ENCODE peak calls at places on chromosomes 13 and 19, in five cellular contexts. C is thoracic aorta, H is activated B cell treated with CpG ODN at 0.5 μM for 24 hours, E is heart left ventricle, P is stomach. J is an unnamed sample.

GRCh38 chr19:4301590-4302237 is 475 bp downstream of the TMIGD2 start:
- DNase-seq in E (no peak), C (no peak), H (no peak), P (no peak), J (no peak)

GRCh38 chr19:41321600-41322270 is 11.8 kb downstream of the CCDC97 start:
- DNase-seq in C (no peak), P (no peak), H (no peak), E (peak; percentile 60), J (no peak)

GRCh38 chr13:25727776-25728175 is 324.0 kb downstream of the SHISA2 start:
- DNase-seq in C (no peak), H (no peak), P (no peak), E (no peak), J (no peak)

GRCh38 chr19:15815306-15815705 is at the start of gene OR10H1:
- DNase-seq in C (no peak), H (no peak), P (no peak), E (no peak), J (no peak)

GRCh38 chr19:6718111-6718740 is 2.2 kb downstream of the C3 start:
- DNase-seq in E (no peak), C (no peak), H (no peak), P (no peak), J (no peak)

GRCh38 chr19:441213-441823 is 19.5 kb downstream of the SHC2 start:
- DNase-seq in C (no peak), H (no peak), E (no peak), P (no peak), J (no peak)

GRCh38 chr13:89845874-89846273 is 1501.6 kb upstream of the MIR17HG start:
- DNase-seq in E (no peak), H (no peak), P (no peak), C (no peak), J (no peak)

GRCh38 chr13:36888645-36889044 is 31.4 kb downstream of the SMAD9 start:
- DNase-seq in H (no peak), E (no peak), C (no peak), P (no peak), J (no peak)

GRCh38 chr19:40141546-40141945 is 49.7 kb upstream of the MAP3K10 start:
- DNase-seq in E (no peak), C (no peak), H (no peak), P (no peak), J (no peak)

GRCh38 chr13:20057963-20058362 is 99.4 kb downstream of the ZMYM2 start:
- DNase-seq in P (no peak), H (no peak), E (no peak), C (no peak), J (no peak)
- TF ChIP-seq CTCF in P (no peak), H (no peak), E (peak; percentile 27), C (no peak), J (no peak)

GRCh38 chr13:90883592-90883991 is 463.9 kb upstream of the MIR17HG start:
- DNase-seq in E (no peak), C (no peak), H (no peak), P (no peak), J (no peak)

GRCh38 chr13:90884066-90884465 is 463.4 kb upstream of the MIR17HG start:
- DNase-seq in P (no peak), E (no peak), C (no peak), H (no peak), J (no peak)

GRCh38 chr13:90880790-90881189 is 466.7 kb upstream of the MIR17HG start:
- DNase-seq in H (no peak), P (no peak), E (no peak), C (no peak), J (no peak)

DNA sequence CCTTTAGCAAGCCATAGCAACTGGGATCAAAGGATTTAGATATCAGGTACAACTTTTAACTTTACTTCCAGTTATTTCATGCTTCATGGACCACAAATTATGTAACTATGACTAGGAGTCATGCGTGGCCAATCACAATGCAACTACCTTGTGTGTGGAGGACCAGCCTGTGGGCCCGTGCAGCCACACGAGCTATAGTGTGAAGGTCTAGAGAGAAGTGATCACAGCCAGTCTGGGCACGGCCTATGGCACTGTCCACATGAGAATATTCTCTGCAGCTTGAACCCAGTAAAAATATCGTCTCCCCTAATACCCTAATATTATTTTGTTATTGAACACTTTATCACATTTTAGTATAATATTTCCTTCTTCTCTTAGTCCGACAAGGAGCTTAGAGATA is 464.9 kb upstream of the MIR17HG start:
- DNase-seq in H (no peak), P (no peak), C (no peak), E (no peak), J (no peak)
- TF ChIP-seq CTCF in H (no peak), P (no peak), C (no peak), E (no peak), J (no peak)

GRCh38 chr19:11346104-11346940 is at the start of the genes CCDC159 and TMEM205:
- DNase-seq in C (peak; percentile 95), E (peak; percentile 99), P (peak; percentile 99), H (peak; percentile 93), J (peak; percentile 97)
- TF ChIP-seq CTCF in C (no peak), E (peak; percentile 25), P (no peak), H (no peak), J (no peak)

GRCh38 chr19:45638930-45639729 is at the start of gene EML2:
- DNase-seq in C (no peak), H (peak; percentile 67), P (peak; percentile 71), E (peak; percentile 56), J (peak; percentile 50)
- TF ChIP-seq CTCF in C (no peak), H (no peak), P (peak; percentile 5), E (peak; percentile 27), J (no peak)

GRCh38 chr13:114146629-114147028 is 14.2 kb upstream of the RASA3 start:
- DNase-seq in C (no peak), P (no peak), H (no peak), E (no peak), J (no peak)
- TF ChIP-seq CTCF in C (no peak), P (no peak), H (no peak), E (no peak), J (no peak)

GRCh38 chr13:87998081-87998480 is 326.9 kb downstream of the SLITRK5 start:
- DNase-seq in E (no peak), C (no peak), H (no peak), P (no peak), J (no peak)

GRCh38 chr13:87999141-87999765 is 328.1 kb downstream of the SLITRK5 start:
- DNase-seq in C (no peak), P (no peak), E (no peak), H (no peak), J (no peak)

GRCh38 chr13:88000239-88000638 is 329.1 kb downstream of the SLITRK5 start:
- DNase-seq in P (no peak), H (no peak), C (no peak), E (no peak), J (no peak)

GRCh38 chr13:88000787-88001186 is 329.6 kb downstream of the SLITRK5 start:
- DNase-seq in E (no peak), H (no peak), C (no peak), P (no peak), J (no peak)

DNA sequence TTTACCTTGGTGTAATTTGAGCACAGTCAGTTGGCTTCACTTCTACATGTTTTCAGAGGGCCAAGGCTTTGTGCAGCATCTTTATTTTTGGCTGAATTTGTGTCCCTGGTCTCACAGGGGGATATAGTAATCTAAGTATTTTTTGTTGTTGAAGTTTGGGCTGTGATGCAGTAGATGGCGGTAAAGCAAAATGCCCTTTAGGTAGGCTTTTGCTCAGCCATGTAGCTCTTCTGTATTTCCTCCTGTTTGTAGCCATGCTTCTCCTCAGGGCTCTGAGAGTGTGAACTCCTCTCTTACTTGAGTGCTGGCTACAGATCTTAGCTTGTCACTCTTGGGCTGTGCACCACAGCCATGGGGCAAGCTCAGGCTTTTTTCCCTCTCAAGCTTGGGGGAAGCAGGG is 328.6 kb downstream of the SLITRK5 start:
- DNase-seq in H (no peak), C (no peak), P (no peak), E (no peak), J (no peak)
- TF ChIP-seq CTCF in H (no peak), C (no peak), P (no peak), E (no peak), J (no peak)

GRCh38 chr19:55559684-55560083 is 14.3 kb upstream of the SBK3 start:
- DNase-seq in H (no peak), P (no peak), E (no peak), C (no peak), J (no peak)
- TF ChIP-seq CTCF in H (no peak), P (no peak), E (no peak), C (no peak), J (no peak)